ENCODE peak calls at places on chromosomes 5 and 9, in eight cellular contexts. M is lower lobe of right lung, U is gastrocnemius medialis, H is tibial artery, K is Karpas-422, R is GM23248, P is mammary epithelial cell, N is suprapubic skin. T is an unnamed sample.
A peak's percentile ranks its signal among the peaks of the same experiment; 100 is the strongest.

GRCh38 chr5:107284822-107285510 is 385.8 kb downstream of the EFNA5 start:
- DNase-seq in K (no peak), P (peak; percentile 98), N (no peak), H (no peak), U (no peak), R (no peak), M (no peak), T (no peak)

GRCh38 chr9:114300153-114300845 is 22.6 kb upstream of the ORM1 start:
- DNase-seq in M (peak; percentile 14), U (no peak), P (no peak), R (no peak), N (peak; percentile 28), K (no peak), H (peak; percentile 51), T (peak; percentile 34)

GRCh38 chr5:164422400-164422799 is 917.0 kb downstream of the MAT2B start:
- DNase-seq in N (no peak), P (no peak), H (no peak), M (no peak), R (peak; percentile 2), K (no peak), U (no peak), T (no peak)

GRCh38 chr9:18947772-18948391 is 85.1 kb downstream of the SAXO1 start:
- DNase-seq in N (no peak), K (no peak), U (no peak), P (no peak), H (no peak), M (no peak), R (peak; percentile 10), T (no peak)

GRCh38 chr9:133944746-133945135 is 47.4 kb downstream of the VAV2 start:
- DNase-seq in H (no peak), M (peak; percentile 40), K (no peak), U (no peak), P (peak; percentile 94), R (peak; percentile 42), N (no peak), T (no peak)

GRCh38 chr9:134707031-134707680 is 65.6 kb downstream of the COL5A1 start:
- DNase-seq in N (no peak), R (peak; percentile 64), U (no peak), K (no peak), H (peak; percentile 93), P (no peak), M (no peak), T (no peak)

GRCh38 chr9:35914307-35914807 is 5.1 kb downstream of the SPAAR start:
- DNase-seq in K (no peak), P (no peak), M (peak; percentile 73), R (peak; percentile 61), H (no peak), N (no peak), U (no peak), T (peak; percentile 18)

GRCh38 chr9:3908731-3909130 is 382.9 kb upstream of the RFX3 start:
- DNase-seq in K (no peak), M (no peak), R (peak; percentile 36), U (no peak), N (no peak), H (no peak), P (peak; percentile 37), T (no peak)

GRCh38 chr9:134751630-134752029 is 110.0 kb downstream of the COL5A1 start:
- DNase-seq in U (no peak), H (no peak), P (no peak), N (no peak), K (no peak), M (no peak), R (no peak), T (no peak)

GRCh38 chr9:124084087-124084486 is 72.5 kb downstream of the LHX2 start:
- DNase-seq in P (no peak), H (no peak), N (no peak), U (no peak), K (no peak), M (no peak), R (no peak), T (no peak)

GRCh38 chr9:79220246-79220645 is 351.5 kb upstream of the TLE4 start:
- DNase-seq in P (no peak), R (no peak), H (no peak), N (no peak), M (no peak), K (no peak), U (no peak), T (no peak)

GRCh38 chr5:11062379-11062778 is 301.3 kb upstream of the DAP start:
- DNase-seq in R (no peak), H (no peak), K (no peak), P (no peak), N (no peak), U (no peak), M (no peak), T (peak; percentile 11)

GRCh38 chr5:6837519-6838110 is 124.4 kb downstream of the TENT4A start:
- DNase-seq in U (no peak), M (no peak), K (peak; percentile 74), H (no peak), R (no peak), P (no peak), N (no peak), T (no peak)

GRCh38 chr5:174424219-174425053 is 299.9 kb upstream of the MSX2 start:
- DNase-seq in P (no peak), U (no peak), K (no peak), M (no peak), R (peak; percentile 17), N (no peak), H (no peak), T (no peak)

GRCh38 chr5:68554566-68555279 is 339.2 kb downstream of the PIK3R1 start:
- DNase-seq in P (no peak), M (no peak), H (peak; percentile 92), U (no peak), R (peak; percentile 95), K (no peak), N (no peak), T (no peak)

GRCh38 chr9:18330736-18331335 is 143.1 kb upstream of the ADAMTSL1 start:
- DNase-seq in K (no peak), P (peak; percentile 45), N (no peak), M (no peak), R (no peak), H (no peak), U (no peak), T (no peak)

GRCh38 chr5:127957183-127957582 is 126.4 kb upstream of the SLC12A2 start:
- DNase-seq in N (no peak), M (no peak), K (no peak), H (no peak), R (peak; percentile 67), U (peak; percentile 41), P (peak; percentile 53), T (no peak)

GRCh38 chr5:14181299-14181968 is 38.3 kb downstream of the TRIO start:
- DNase-seq in K (no peak), M (no peak), H (no peak), R (no peak), U (no peak), P (no peak), N (no peak), T (no peak)

GRCh38 chr5:14184725-14185124 is 41.6 kb downstream of the TRIO start:
- DNase-seq in N (no peak), U (no peak), R (peak; percentile 92), K (no peak), H (peak; percentile 80), P (no peak), M (no peak), T (no peak)

GRCh38 chr5:14183187-14183939 is 40.2 kb downstream of the TRIO start:
- DNase-seq in U (no peak), N (no peak), P (no peak), K (no peak), M (no peak), R (peak; percentile 65), H (peak; percentile 78), T (no peak)

GRCh38 chr5:14184082-14184481 is 40.9 kb downstream of the TRIO start:
- DNase-seq in N (no peak), K (no peak), M (no peak), H (no peak), U (no peak), R (no peak), P (no peak), T (no peak)

GRCh38 chr5:14182761-14183160 is 39.6 kb downstream of the TRIO start:
- DNase-seq in N (no peak), K (no peak), R (no peak), M (no peak), H (no peak), P (peak; percentile 45), U (no peak), T (no peak)
- H3K4me1 ChIP-seq in N (peaks cover 67% of the 10 kb centered on the region), K (no peaks in the 10 kb centered on the region), R (peaks cover 99% of the 10 kb centered on the region), M (peaks cover 70% of the 10 kb centered on the region), H (peaks cover 58% of the 10 kb centered on the region), P (peaks cover 82% of the 10 kb centered on the region), U (peaks cover 64% of the 10 kb centered on the region), T (peaks cover 100% of the 10 kb centered on the region)

DNA sequence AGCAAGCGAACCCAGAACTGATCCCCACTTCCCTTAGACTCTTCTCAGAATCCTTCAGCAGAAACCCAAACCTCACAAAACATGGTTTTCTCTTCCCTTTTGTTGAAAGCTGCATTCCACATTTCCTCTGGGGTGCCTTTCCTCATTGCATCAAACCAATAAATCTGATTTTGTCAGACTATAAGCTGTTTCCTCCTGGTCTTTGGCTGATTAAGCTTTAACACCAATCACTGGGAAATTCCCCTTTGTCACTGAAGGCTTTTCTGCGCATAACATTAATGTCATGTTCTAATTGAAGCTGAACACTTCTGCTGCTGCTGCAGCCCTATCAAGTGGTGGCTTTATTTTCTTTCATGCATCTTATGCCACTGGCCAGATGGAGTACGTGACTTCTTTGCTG is 201.3 kb upstream of the CHD1 start:
- DNase-seq in K (no peak), U (no peak), N (no peak), H (no peak), R (no peak), P (no peak), M (no peak), T (no peak)
- H3K36me3 ChIP-seq in K (no peaks in the 10 kb centered on the region), U (no peaks in the 10 kb centered on the region), N (no peaks in the 10 kb centered on the region), H (no peaks in the 10 kb centered on the region), R (no peaks in the 10 kb centered on the region), P (no peaks in the 10 kb centered on the region), M (no peaks in the 10 kb centered on the region), T (no peaks in the 10 kb centered on the region)

GRCh38 chr9:93357649-93358048 is 93.8 kb upstream of the FAM120A start:
- DNase-seq in U (no peak), N (no peak), H (no peak), P (no peak), K (no peak), M (no peak), R (no peak), T (no peak)

GRCh38 chr9:93355827-93356226 is 95.7 kb upstream of the FAM120A start:
- DNase-seq in R (no peak), P (no peak), U (no peak), H (no peak), M (no peak), N (no peak), K (peak; percentile 27), T (no peak)

GRCh38 chr9:93354451-93354850 is 97.0 kb upstream of the FAM120A start:
- DNase-seq in K (no peak), P (peak; percentile 12), U (no peak), R (no peak), H (no peak), M (no peak), N (no peak), T (no peak)
- H3K4me3 ChIP-seq in K (no peak overlapping the region), P (no peak overlapping the region), U (no peak overlapping the region), R (no peak overlapping the region), H (no peak overlapping the region), M (no peak overlapping the region), N (no peak overlapping the region), T (no peak overlapping the region)

GRCh38 chr9:127389391-127390242 is 7.4 kb upstream of the SLC2A8 start:
- DNase-seq in M (no peak), N (no peak), R (no peak), K (no peak), P (no peak), U (no peak), H (no peak), T (no peak)
- H3K4me1 ChIP-seq in M (peaks cover 10% of the 10 kb centered on the region), N (peaks cover 11% of the 10 kb centered on the region), R (peaks cover 9% of the 10 kb centered on the region), K (peaks cover 37% of the 10 kb centered on the region), P (peaks cover 16% of the 10 kb centered on the region), U (no peaks in the 10 kb centered on the region), H (no peaks in the 10 kb centered on the region), T (peaks cover 20% of the 10 kb centered on the region)

T was measured in SJSA1.